ENCODE peak calls at places on chromosomes 6 and 20, in nine cellular contexts. W is lower lobe of right lung, T is fibroblast of the aortic adventitia, A is pancreas, L is epithelial cell of esophagus, Y is left lung, X is fibroblast of pulmonary artery, R is heart left ventricle, H is NB4. B is an unnamed sample.

GRCh38 chr6:35972471-35972985 is 51.6 kb upstream of the SRPK1 start:
- DNase-seq in X (no peak), A (no peak), Y (no peak), L (no peak), W (no peak), R (no peak), T (peak), H (no peak), B (no peak)

GRCh38 chr6:118507636-118508035 is 40.5 kb upstream of the PLN start:
- DNase-seq in H (no peak), W (no peak), Y (no peak), A (no peak), R (no peak), T (no peak), X (no peak), L (no peak), B (no peak)

GRCh38 chr6:81911446-81911845 is 159.0 kb upstream of the TENT5A start:
- DNase-seq in T (no peak), H (no peak), A (no peak), R (no peak), X (no peak), L (no peak), W (no peak), Y (no peak), B (no peak)

GRCh38 chr6:154653853-154654252 is 79.4 kb upstream of the SCAF8 start:
- DNase-seq in H (no peak), T (peak), Y (no peak), X (peak), R (no peak), A (no peak), W (no peak), L (peak), B (peak)

GRCh38 chr6:13678255-13678983 is 33.2 kb downstream of the RANBP9 start:
- DNase-seq in A (no peak), H (no peak), Y (no peak), R (no peak), L (no peak), T (no peak), W (no peak), X (no peak), B (no peak)

GRCh38 chr6:39899540-39900295 is 34.5 kb downstream of the MOCS1 start:
- DNase-seq in X (no peak), Y (no peak), H (no peak), R (no peak), A (no peak), W (no peak), T (no peak), L (no peak), B (no peak)

GRCh38 chr20:52242237-52243230 is 51.0 kb upstream of the ZFP64 start:
- DNase-seq in X (peak), L (peak), H (peak), Y (no peak), A (no peak), R (no peak), W (no peak), T (peak), B (peak)

GRCh38 chr20:37379967-37380828 is 34.3 kb downstream of the SRC start:
- DNase-seq in W (peak), X (peak), A (no peak), T (peak), L (peak), H (no peak), R (no peak), Y (peak), B (peak)

GRCh38 chr20:32484221-32485125 is 100.7 kb downstream of the NOL4L start:
- DNase-seq in L (no peak), X (peak), W (peak), A (peak), T (no peak), R (peak), Y (peak), H (peak), B (no peak)

GRCh38 chr6:2819891-2820814 is 21.5 kb downstream of the SERPINB1 start:
- DNase-seq in R (no peak), H (peak), A (no peak), Y (no peak), W (no peak), X (peak), L (peak), T (no peak), B (peak)

GRCh38 chr20:44702776-44703175 is 12.4 kb upstream of the CCN5 start:
- DNase-seq in A (peak), Y (no peak), X (peak), H (peak), R (peak), L (no peak), T (peak), W (peak), B (peak)

GRCh38 chr6:99013661-99014458 is 66.1 kb upstream of the FBXL4 start:
- DNase-seq in A (no peak), W (no peak), H (peak), Y (no peak), R (no peak), T (peak), X (no peak), L (no peak), B (peak)

GRCh38 chr20:53556267-53556897 is 37.3 kb downstream of the ZNF217 start:
- DNase-seq in R (no peak), L (no peak), T (no peak), W (no peak), Y (no peak), H (no peak), A (no peak), X (no peak), B (no peak)

GRCh38 chr6:160979063-160979708 is 12.4 kb upstream of the MAP3K4 start:
- DNase-seq in H (no peak), L (peak), Y (no peak), A (no peak), X (peak), R (no peak), W (no peak), T (peak), B (no peak)

GRCh38 chr20:58271596-58272460 is 37.7 kb upstream of the RAB22A start:
- DNase-seq in H (no peak), T (no peak), Y (no peak), W (no peak), A (no peak), R (no peak), L (no peak), X (no peak), B (no peak)

GRCh38 chr20:14709439-14709838 is 372.0 kb upstream of the FLRT3 start:
- DNase-seq in R (no peak), L (no peak), X (no peak), H (no peak), Y (no peak), W (no peak), A (no peak), T (no peak), B (no peak)

GRCh38 chr6:53056273-53056672 is 8.9 kb upstream of the FBXO9 start:
- DNase-seq in R (no peak), L (no peak), W (no peak), A (no peak), T (no peak), X (no peak), Y (no peak), H (no peak), B (no peak)

GRCh38 chr20:45826381-45827019 is 612 bp downstream of the TNNC2 start:
- DNase-seq in A (no peak), Y (no peak), R (peak), X (peak), H (no peak), T (peak), L (no peak), W (no peak), B (peak)

GRCh38 chr6:6434151-6434550 is 113.7 kb upstream of the F13A1 start:
- DNase-seq in T (no peak), L (peak), A (no peak), Y (no peak), H (no peak), R (no peak), W (no peak), X (no peak), B (no peak)

GRCh38 chr20:53622247-53623114 is 28.8 kb upstream of the ZNF217 start:
- DNase-seq in R (no peak), W (no peak), A (no peak), T (no peak), X (peak), Y (no peak), H (peak), L (no peak), B (peak)

GRCh38 chr6:109760208-109760607 is 69.1 kb downstream of the FIG4 start:
- DNase-seq in A (no peak), L (peak), T (no peak), R (no peak), H (no peak), X (no peak), W (no peak), Y (no peak), B (no peak)

GRCh38 chr6:1348675-1349074 is 36.8 kb downstream of the FOXQ1 start:
- DNase-seq in T (peak), W (peak), L (no peak), X (peak), Y (no peak), A (no peak), R (peak), H (peak), B (peak)

GRCh38 chr6:168908887-168909286 is 344.8 kb downstream of the THBS2 start:
- DNase-seq in X (peak), A (no peak), L (no peak), T (peak), H (no peak), W (no peak), Y (no peak), R (no peak), B (peak)

GRCh38 chr6:35487653-35488516 is 9.0 kb downstream of the TEAD3 start:
- DNase-seq in A (no peak), L (peak), Y (no peak), T (peak), X (peak), H (peak), R (no peak), W (peak), B (peak)

GRCh38 chr6:143092768-143093167 is 32.1 kb downstream of the AIG1 start:
- DNase-seq in X (no peak), L (no peak), Y (no peak), H (no peak), R (no peak), A (no peak), T (no peak), W (no peak), B (no peak)

GRCh38 chr20:63382551-63383300 is 21.6 kb upstream of the CHRNA4 start:
- DNase-seq in R (no peak), A (no peak), L (no peak), T (no peak), H (no peak), X (no peak), W (no peak), Y (peak), B (no peak)

GRCh38 chr6:164166515-164166914 is 752.0 kb downstream of the QKI start:
- DNase-seq in H (no peak), X (no peak), T (no peak), W (no peak), A (no peak), R (no peak), Y (peak), L (no peak), B (no peak)

GRCh38 chr6:117401799-117402198 is 23.9 kb downstream of the ROS1 start:
- DNase-seq in X (no peak), W (no peak), R (no peak), L (no peak), Y (no peak), T (no peak), H (no peak), A (no peak), B (no peak)

GRCh38 chr6:37426945-37427510 is 6.0 kb upstream of the CMTR1 start:
- DNase-seq in H (no peak), L (no peak), W (no peak), T (no peak), A (no peak), R (no peak), X (no peak), Y (no peak), B (no peak)

GRCh38 chr6:133606833-133607232 is 282.1 kb upstream of the TCF21 start:
- DNase-seq in T (no peak), Y (no peak), W (no peak), X (no peak), H (no peak), A (no peak), R (no peak), L (no peak), B (no peak)

GRCh38 chr6:107670792-107671199 is 153.3 kb downstream of the SCML4 start:
- DNase-seq in R (peak), H (peak), Y (no peak), X (peak), A (no peak), W (peak), T (peak), L (no peak), B (no peak)

GRCh38 chr20:55086421-55086820 is 611.0 kb downstream of the DOK5 start:
- DNase-seq in X (no peak), Y (no peak), W (no peak), L (no peak), T (no peak), R (no peak), H (no peak), A (no peak), B (no peak)

GRCh38 chr6:41724638-41725501 is 10.5 kb downstream of the TFEB start:
- DNase-seq in T (no peak), L (no peak), H (no peak), A (no peak), W (no peak), Y (peak), X (no peak), R (no peak), B (no peak)

GRCh38 chr6:22149501-22150490 is 147.0 kb downstream of the PRL start:
- DNase-seq in Y (no peak), X (peak), H (no peak), T (peak), W (no peak), R (peak), L (no peak), A (no peak), B (peak)

GRCh38 chr20:33343521-33343920 is 57.8 kb downstream of the CDK5RAP1 start:
- DNase-seq in Y (no peak), W (no peak), A (no peak), T (no peak), X (no peak), R (no peak), L (no peak), H (no peak), B (no peak)

GRCh38 chr6:168043848-168044415 is 35.1 kb downstream of the FRMD1 start:
- DNase-seq in Y (no peak), R (no peak), T (no peak), H (no peak), W (no peak), X (no peak), A (no peak), L (no peak), B (no peak)

GRCh38 chr20:47318027-47318595 is 38.4 kb downstream of the ZMYND8 start:
- DNase-seq in H (peak), A (no peak), Y (no peak), X (peak), T (peak), R (peak), L (peak), W (peak), B (no peak)
- TF ChIP-seq CTCF in H (no peak), A (no peak), Y (no peak), X (no peak), T (no peak), R (no peak), L (no peak), W (no peak), B (no peak)

GRCh38 chr20:9408422-9409300 is 105.7 kb upstream of the LAMP5 start:
- DNase-seq in W (no peak), R (no peak), H (no peak), A (no peak), L (peak), X (peak), Y (no peak), T (peak), B (peak)

GRCh38 chr20:9411833-9412232 is 102.6 kb upstream of the LAMP5 start:
- DNase-seq in A (no peak), R (no peak), Y (no peak), H (no peak), W (no peak), T (no peak), L (no peak), X (no peak), B (no peak)

GRCh38 chr20:9409352-9409751 is 105.0 kb upstream of the LAMP5 start:
- DNase-seq in T (peak), R (no peak), A (no peak), Y (no peak), H (no peak), L (peak), W (no peak), X (peak), B (peak)

GRCh38 chr20:9409981-9410380 is 104.4 kb upstream of the LAMP5 start:
- DNase-seq in T (peak), W (no peak), L (peak), R (no peak), H (no peak), A (no peak), Y (no peak), X (peak), B (peak)

GRCh38 chr20:9407805-9408421 is 106.5 kb upstream of the LAMP5 start:
- DNase-seq in W (no peak), A (peak), L (peak), H (peak), T (peak), X (peak), R (peak), Y (no peak), B (peak)
- H3K4me3 ChIP-seq in W (no peak), A (no peak), L (no peak), H (no peak), T (no peak), X (no peak), R (no peak), Y (no peak), B (no peak)

DNA sequence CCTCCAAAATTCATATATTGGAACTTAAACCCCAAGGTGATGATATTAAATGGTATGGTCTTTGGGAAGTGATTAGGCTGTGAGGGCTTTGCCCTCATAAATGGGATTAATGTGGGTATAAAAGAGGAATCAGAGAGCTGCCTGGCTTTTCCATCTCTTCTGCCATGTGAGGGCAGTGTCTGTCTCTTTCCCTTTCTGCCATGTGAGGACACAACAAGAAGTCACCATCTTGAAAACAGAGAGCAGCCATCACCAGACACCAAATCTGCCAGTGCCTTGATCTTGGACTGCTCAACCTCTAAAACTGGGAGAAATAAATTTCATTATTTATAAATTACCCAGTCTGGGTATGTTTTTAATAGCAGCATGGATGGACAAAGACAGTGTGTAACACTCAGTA is 263.0 kb downstream of the PAX1 start:
- DNase-seq in X (no peak), H (no peak), Y (no peak), T (no peak), A (no peak), L (no peak), W (no peak), R (no peak), B (no peak)
- TF ChIP-seq CTCF in X (no peak), H (no peak), Y (no peak), T (no peak), A (no peak), L (no peak), W (no peak), R (no peak), B (no peak)

GRCh38 chr6:79630400-79630882 is 688 bp upstream of the SH3BGRL2 start:
- DNase-seq in T (no peak), Y (no peak), L (no peak), A (no peak), X (no peak), W (no peak), R (no peak), H (no peak), B (no peak)

GRCh38 chr6:79631800-79632172 is 657 bp downstream of the SH3BGRL2 start:
- DNase-seq in T (no peak), X (no peak), L (no peak), Y (no peak), W (no peak), H (no peak), R (no peak), A (no peak), B (no peak)

GRCh38 chr6:79634491-79634890 is 3.4 kb downstream of the SH3BGRL2 start:
- DNase-seq in L (no peak), H (no peak), R (no peak), Y (no peak), T (no peak), W (no peak), A (no peak), X (no peak), B (no peak)

GRCh38 chr6:79630883-79631799 is at the start of gene SH3BGRL2:
- DNase-seq in X (peak), Y (peak), R (peak), A (peak), W (peak), T (peak), H (peak), L (peak), B (peak)

DNA sequence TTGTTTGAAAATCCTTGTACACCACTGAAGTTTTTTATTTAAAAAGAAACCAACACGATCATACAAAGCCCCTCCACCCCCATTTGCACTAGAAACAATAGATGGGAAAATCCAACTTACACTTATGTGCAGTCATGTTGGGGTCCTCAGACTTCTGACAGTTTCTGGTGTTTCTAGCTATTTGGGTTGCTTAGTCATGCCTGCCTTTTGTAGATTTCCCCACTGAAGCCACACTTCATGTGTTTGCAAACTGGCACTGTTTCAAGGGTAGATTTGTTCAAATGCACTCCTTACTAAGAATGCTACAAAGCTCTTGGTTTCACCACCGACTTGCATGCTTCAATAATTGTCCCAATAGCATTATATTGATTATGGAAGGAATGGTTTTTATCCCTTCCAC is 1.5 kb downstream of the SH3BGRL2 start:
- DNase-seq in A (no peak), Y (no peak), L (no peak), H (no peak), X (no peak), T (no peak), W (no peak), R (no peak), B (peak)
- H3K4me3 ChIP-seq in A (no peak), Y (no peak), L (no peak), H (no peak), X (no peak), T (no peak), W (peak), R (no peak), B (no peak)

GRCh38 chr6:129543981-129544380 is 166.0 kb downstream of the ARHGAP18 start:
- DNase-seq in X (peak), A (no peak), T (peak), R (no peak), W (no peak), Y (no peak), L (no peak), H (no peak), B (peak)

GRCh38 chr6:129536271-129536670 is 173.7 kb downstream of the ARHGAP18 start:
- DNase-seq in W (no peak), R (no peak), H (no peak), X (no peak), A (no peak), T (no peak), Y (no peak), L (no peak), B (no peak)

GRCh38 chr6:129542705-129543104 is 167.3 kb downstream of the ARHGAP18 start:
- DNase-seq in Y (no peak), L (no peak), W (no peak), A (no peak), H (no peak), R (no peak), X (no peak), T (no peak), B (no peak)

DNA sequence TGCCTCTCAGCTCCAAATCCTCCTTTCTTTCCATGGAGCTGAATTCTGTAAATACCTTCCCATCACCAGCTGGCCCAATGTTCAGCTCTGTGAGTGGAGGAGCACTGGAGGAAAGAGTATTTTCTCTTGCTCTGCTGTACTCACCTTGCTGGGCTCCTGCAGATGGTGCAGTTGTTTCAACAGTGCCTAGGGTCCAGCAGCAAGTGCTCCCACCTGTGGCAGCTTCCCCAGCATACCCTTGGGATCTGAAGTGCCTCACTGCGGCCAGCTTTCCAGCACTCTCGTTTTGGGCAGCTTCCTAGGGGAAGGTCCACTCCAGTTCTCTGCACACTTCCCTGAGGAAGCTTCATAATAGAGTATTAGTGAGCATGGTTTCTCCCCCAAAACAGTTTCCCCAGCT is 170.9 kb downstream of the ARHGAP18 start:
- DNase-seq in H (no peak), T (no peak), A (no peak), L (no peak), X (no peak), R (no peak), W (no peak), Y (no peak), B (no peak)
- TF ChIP-seq CTCF in H (no peak), T (no peak), A (no peak), L (no peak), X (no peak), R (no peak), W (no peak), Y (no peak), B (no peak)

GRCh38 chr6:150140236-150140969 is 2.4 kb upstream of the PPP1R14C start:
- DNase-seq in H (no peak), L (peak), Y (no peak), W (no peak), A (no peak), X (no peak), T (no peak), R (no peak), B (no peak)
- H3K4me3 ChIP-seq in H (no peak), L (no peak), Y (no peak), W (no peak), A (no peak), X (no peak), T (no peak), R (no peak), B (no peak)

B was measured in astrocyte of the spinal cord.